ENCODE peak calls at places on chromosomes 11 and 22, in four cellular contexts. D is GM12878, U is K562, B is H1. R is an unnamed sample.

GRCh38 chr22:36764060-36764459 is 11.9 kb downstream of the IFT27 start:
- DNase-seq in D (no peak), U (no peak), B (no peak), R (no peak)

GRCh38 chr11:33227578-33228261 is 29.5 kb upstream of the HIPK3 start:
- DNase-seq in D (no peak), U (no peak), B (no peak), R (no peak)

GRCh38 chr22:40310081-40310770 is 36.1 kb upstream of the ADSL start:
- DNase-seq in D (no peak), U (no peak), B (no peak), R (no peak)

GRCh38 chr11:33912405-33913361 is 20.8 kb upstream of the LMO2 start:
- DNase-seq in D (peak), U (peak), B (no peak), R (peak)

GRCh38 chr22:19846620-19847344 is 7.9 kb downstream of the GNB1L start:
- DNase-seq in D (no peak), U (no peak), B (no peak), R (no peak)

GRCh38 chr11:773830-774229 is 3.5 kb downstream of the GATD1 start:
- DNase-seq in D (no peak), U (no peak), B (no peak), R (no peak)

GRCh38 chr22:26483439-26484359 is at the start of the genes HPS4 and SRRD:
- DNase-seq in D (peak), U (peak), B (peak), R (peak)

GRCh38 chr11:108115495-108116140 is 5.7 kb upstream of the ACAT1 start:
- DNase-seq in D (no peak), U (no peak), B (no peak), R (peak)

GRCh38 chr11:86595401-86595800 is 77.0 kb downstream of the ME3 start:
- DNase-seq in D (no peak), U (no peak), B (no peak), R (no peak)

GRCh38 chr11:129695543-129696308 is 119.9 kb upstream of the TMEM45B start:
- DNase-seq in D (no peak), U (peak), B (peak), R (peak)

GRCh38 chr11:77411238-77411637 is 62.7 kb downstream of the PAK1 start:
- DNase-seq in D (no peak), U (no peak), B (no peak), R (peak)

GRCh38 chr11:30546334-30546733 is 39.8 kb downstream of the MPPED2 start:
- DNase-seq in D (no peak), U (no peak), B (no peak), R (no peak)

GRCh38 chr11:118953265-118953664 is 2.8 kb upstream of the UPK2 start:
- DNase-seq in D (no peak), U (peak), B (no peak), R (no peak)

GRCh38 chr11:130522284-130522961 is 74.0 kb downstream of the ADAMTS15 start:
- DNase-seq in D (no peak), U (peak), B (no peak), R (peak)

GRCh38 chr22:28620244-28620922 is 59.3 kb downstream of the TTC28 start:
- DNase-seq in D (no peak), U (no peak), B (no peak), R (no peak)

GRCh38 chr11:95585071-95585751 is 204.4 kb downstream of the FAM76B start:
- DNase-seq in D (no peak), U (no peak), B (no peak), R (no peak)

GRCh38 chr22:39494471-39495120 is 7.5 kb upstream of the MIEF1 start:
- DNase-seq in D (no peak), U (no peak), B (no peak), R (no peak)

GRCh38 chr11:31810779-31811647 is at the start of gene PAX6:
- DNase-seq in D (peak), U (peak), B (no peak), R (peak)

GRCh38 chr11:31809543-31809856 is 1.6 kb downstream of the PAX6 start:
- DNase-seq in D (no peak), U (no peak), B (no peak), R (no peak)

GRCh38 chr11:31808721-31809542 is 2.2 kb downstream of the PAX6 start:
- DNase-seq in D (no peak), U (no peak), B (no peak), R (no peak)

GRCh38 chr11:31808268-31808667 is 2.9 kb downstream of the PAX6 start:
- DNase-seq in D (no peak), U (no peak), B (no peak), R (no peak)

GRCh38 chr11:31809857-31810778 is 1.0 kb downstream of the PAX6 start:
- DNase-seq in D (no peak), U (peak), B (no peak), R (peak)
- TF ChIP-seq KDM1A in D (no peak), U (no peak), B (no peak), R (no peak)

DNA sequence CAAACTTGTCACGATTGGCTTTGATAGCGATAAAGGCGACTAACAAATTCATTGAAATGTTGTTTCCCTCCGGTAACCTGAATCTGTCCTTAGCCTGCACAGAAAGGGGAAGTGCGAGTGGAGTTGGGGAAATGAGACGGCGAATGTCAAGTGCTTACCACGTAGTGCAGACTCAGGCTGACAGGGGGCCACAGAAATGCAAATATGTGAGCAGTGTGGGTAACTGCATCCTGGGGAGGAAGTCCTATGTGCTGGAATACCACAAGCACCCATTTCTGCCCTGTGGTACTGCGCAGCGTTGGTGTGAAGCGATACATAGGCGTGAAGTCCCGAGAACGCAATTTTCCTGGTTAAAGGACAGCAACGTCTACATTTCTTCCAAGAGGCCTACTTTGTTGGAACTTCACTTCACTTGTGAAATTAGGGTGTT is 869 bp upstream of the EIF4ENIF1 start:
- DNase-seq in D (peak), U (peak), B (no peak), R (peak)
- TF ChIP-seq POLR2A in D (peak), U (peak), B (no peak), R (no peak)

GRCh38 chr11:65821107-65821506 is 12.7 kb upstream of the SNX32 start:
- DNase-seq in D (no peak), U (peak), B (no peak), R (no peak)
- TF ChIP-seq KDM1A in D (no peak), U (no peak), B (no peak), R (no peak)

DNA sequence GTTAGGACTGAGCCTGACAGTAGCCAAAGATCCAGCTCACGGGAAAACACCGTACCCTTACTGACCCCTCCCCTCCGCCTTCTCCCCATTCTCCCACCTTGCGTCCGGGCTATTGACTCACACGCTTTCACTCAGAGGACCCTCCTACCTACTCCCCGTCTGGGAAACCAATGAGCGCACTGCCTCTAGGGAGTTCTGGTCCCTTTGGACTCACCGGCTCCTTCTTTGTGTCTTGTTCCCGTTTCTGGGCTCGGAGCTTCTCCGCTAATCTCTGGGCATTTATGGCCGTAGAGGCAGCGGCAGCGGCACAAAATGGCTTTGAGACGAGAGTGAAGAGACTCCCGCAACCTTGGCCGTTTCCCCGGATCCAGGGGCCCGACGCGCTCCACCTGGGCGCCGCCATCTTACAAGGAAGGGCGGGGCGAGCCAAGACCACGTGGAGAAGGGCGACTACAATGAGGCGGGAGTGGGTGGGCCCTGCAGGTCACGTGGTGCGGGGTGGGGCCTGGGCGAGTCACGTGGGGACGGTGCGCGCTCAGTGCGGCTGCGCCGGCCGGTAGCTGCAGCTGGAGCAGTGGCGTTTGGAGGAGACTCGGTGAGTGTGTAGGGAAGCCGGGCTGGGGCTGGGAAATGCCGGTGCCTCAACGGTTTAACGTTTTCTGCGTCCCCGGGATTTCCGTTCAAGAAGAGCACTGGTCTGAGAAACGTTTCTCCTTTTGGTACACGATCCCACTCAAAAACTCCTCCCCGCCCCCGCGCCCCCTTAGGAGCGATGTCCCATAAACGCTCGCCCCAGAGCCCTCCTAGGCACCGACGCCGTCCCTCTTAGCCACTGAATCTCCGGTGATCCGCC is at the start of the genes FAM118B and RPUSD4:
- DNase-seq in D (peak), U (peak), B (peak), R (peak)
- TF ChIP-seq POLR2A in D (peak), U (peak), B (peak), R (peak)

GRCh38 chr11:134048028-134048427 is 20.8 kb upstream of the JAM3 start:
- DNase-seq in D (no peak), U (no peak), B (no peak), R (no peak)
- TF ChIP-seq KDM1A in D (no peak), U (no peak), B (no peak), R (no peak)

DNA sequence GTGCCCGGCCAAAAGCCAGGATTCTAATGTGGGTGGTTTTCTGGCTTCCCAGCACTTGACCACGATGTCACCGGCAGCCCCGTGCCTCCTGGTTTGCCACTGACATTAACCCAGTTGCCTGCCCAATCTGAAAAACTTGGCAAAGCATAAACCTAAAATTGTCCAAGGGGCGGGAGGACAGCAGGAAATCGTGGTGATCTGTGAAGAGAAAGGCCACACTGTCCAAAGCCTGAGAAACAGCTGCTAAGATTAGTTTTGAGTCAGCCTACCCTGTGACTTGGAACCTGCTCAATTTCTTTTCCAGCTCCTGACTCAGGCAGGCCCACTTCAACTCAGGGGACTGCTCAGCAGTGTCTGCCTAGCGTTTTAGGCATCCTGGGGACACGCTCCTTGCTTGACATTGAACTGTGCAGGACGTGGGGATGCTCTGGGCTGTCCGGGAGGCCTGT is 8.2 kb upstream of the F2 start:
- DNase-seq in D (no peak), U (no peak), B (no peak), R (peak)
- TF ChIP-seq POLR2A in D (no peak), U (no peak), B (no peak), R (no peak)

GRCh38 chr11:10669258-10670033 is 24.1 kb downstream of the IRAG1 start:
- DNase-seq in D (no peak), U (no peak), B (no peak), R (no peak)
- TF ChIP-seq KDM1A in D (no peak), U (no peak), B (no peak), R (no peak)

GRCh38 chr11:60924110-60924905 is at the start of gene TMEM132A:
- DNase-seq in D (no peak), U (peak), B (no peak), R (peak)
- TF ChIP-seq POLR2A in D (peak), U (no peak), B (peak), R (peak)

GRCh38 chr11:74282421-74282820 is 29.0 kb downstream of the P4HA3 start:
- DNase-seq in D (no peak), U (no peak), B (no peak), R (no peak)

GRCh38 chr11:74284466-74284865 is 27.0 kb downstream of the P4HA3 start:
- DNase-seq in D (no peak), U (no peak), B (no peak), R (no peak)

GRCh38 chr11:74283580-74284180 is 27.8 kb downstream of the P4HA3 start:
- DNase-seq in D (no peak), U (no peak), B (no peak), R (peak)

GRCh38 chr11:74280494-74280893 is 30.9 kb downstream of the P4HA3 start:
- DNase-seq in D (no peak), U (no peak), B (no peak), R (no peak)

GRCh38 chr11:74282863-74283484 is 28.5 kb downstream of the P4HA3 start:
- DNase-seq in D (no peak), U (no peak), B (no peak), R (no peak)
- TF ChIP-seq KDM1A in D (no peak), U (no peak), B (no peak), R (no peak)

R was measured in A549.